ENCODE peak calls at places on chromosomes 13 and 19, in ten cellular contexts. R is T-helper 1 cell, P is fibroblast of the aortic adventitia, T is astrocyte of the spinal cord, N is right lobe of liver, M is HFF-Myc, V is SK-N-SH, D is HT-29, F is amniotic epithelial cell, X is endothelial cell. C is an unnamed sample.

GRCh38 chr19:55738302-55738701 is at the start of gene NLRP9:
- DNase-seq in V (no peak), X (no peak), R (no peak), N (no peak), F (no peak), P (no peak), D (no peak), M (no peak), T (no peak), C (no peak)

GRCh38 chr19:8609210-8610040 is 1.1 kb downstream of the ADAMTS10 start:
- DNase-seq in N (peak), M (no peak), P (peak), R (no peak), V (peak), F (peak), X (peak), T (peak), D (no peak), C (no peak)

GRCh38 chr13:59745395-59745788 is 418.3 kb downstream of the DIAPH3 start:
- DNase-seq in R (no peak), P (peak), V (no peak), M (no peak), X (no peak), D (no peak), T (peak), F (peak), N (no peak), C (no peak)

GRCh38 chr19:50820549-50821247 is 2.9 kb downstream of the KLK1 start:
- DNase-seq in N (no peak), X (no peak), T (no peak), M (no peak), R (no peak), V (no peak), D (no peak), P (no peak), F (no peak), C (peak)

GRCh38 chr13:70959376-70959775 is 851.1 kb upstream of the KLHL1 start:
- DNase-seq in R (no peak), V (no peak), D (no peak), P (no peak), F (peak), M (no peak), N (no peak), T (no peak), X (no peak), C (peak)

GRCh38 chr19:22261596-22261995 is 24.6 kb upstream of the ZNF729 start:
- DNase-seq in N (no peak), T (no peak), X (no peak), F (no peak), R (no peak), P (no peak), V (no peak), D (no peak), M (no peak), C (no peak)

GRCh38 chr13:29674532-29674931 is 79.0 kb upstream of the SLC7A1 start:
- DNase-seq in T (peak), X (no peak), P (peak), D (peak), R (no peak), V (no peak), M (no peak), F (peak), N (no peak), C (no peak)

GRCh38 chr19:12946092-12946845 is 607 bp downstream of the RAD23A start:
- DNase-seq in M (no peak), P (peak), T (peak), V (peak), N (peak), F (peak), D (peak), R (no peak), X (peak), C (peak)

C was measured in SK-N-DZ.